ENCODE peak calls at places on chromosomes 4 and X, in nine cellular contexts. P, O, Q, Z, G, V, L, S and J are unnamed samples.

GRCh38 chrX:12405306-12405705 is 267.0 kb downstream of the FRMPD4 start:
- DNase-seq in P (no peak), O (no peak), Q (no peak), Z (no peak), G (no peak), V (no peak), L (no peak), S (no peak), J (no peak)

GRCh38 chr4:3465698-3466671 is 2.9 kb downstream of the DOK7 start:
- DNase-seq in P (no peak), O (no peak), Q (no peak), Z (no peak), G (no peak), V (no peak), L (no peak), S (no peak), J (no peak)

GRCh38 chrX:111728096-111728495 is 47.1 kb downstream of the ALG13 start:
- DNase-seq in P (no peak), O (no peak), Q (no peak), Z (no peak), G (no peak), V (no peak), L (no peak), S (no peak), J (no peak)

GRCh38 chr4:55435136-55435535 is 39.4 kb downstream of the TMEM165 start:
- DNase-seq in P (no peak), O (no peak), Q (no peak), Z (no peak), G (no peak), V (no peak), L (no peak), S (no peak), J (no peak)

GRCh38 chr4:1460967-1461868 is 55.0 kb upstream of the NKX1-1 start:
- DNase-seq in P (no peak), O (no peak), Q (no peak), Z (no peak), G (no peak), V (no peak), L (no peak), S (peak), J (no peak)

GRCh38 chr4:101331017-101331416 is 16.3 kb downstream of the PPP3CA start:
- DNase-seq in P (no peak), O (no peak), Q (no peak), Z (no peak), G (no peak), V (no peak), L (no peak), S (no peak), J (no peak)

GRCh38 chr4:172648471-172648870 is 520.1 kb upstream of the GALNT7 start:
- DNase-seq in P (no peak), O (no peak), Q (no peak), Z (no peak), G (no peak), V (no peak), L (no peak), S (no peak), J (no peak)

GRCh38 chr4:54400802-54401201 is 171.7 kb downstream of the PDGFRA start:
- DNase-seq in P (peak), O (no peak), Q (peak), Z (no peak), G (no peak), V (no peak), L (no peak), S (no peak), J (no peak)

GRCh38 chr4:97457253-97457652 is 686.0 kb downstream of the STPG2 start:
- DNase-seq in P (no peak), O (no peak), Q (no peak), Z (no peak), G (no peak), V (peak), L (no peak), S (no peak), J (no peak)